ENCODE peak calls at places on chromosomes 2 and 18, in eight cellular contexts. W is mesendoderm, D is IMR-90, J is glomerular endothelial cell, Z is esophagus squamous epithelium, P is foreskin fibroblast, I is AG10803, L is T follicular helper cell. G is an unnamed sample.

GRCh38 chr18:8688428-8688827 is 16.9 kb upstream of the MTCL1 start:
- DNase-seq in L (no peak), Z (no peak), P (no peak), I (no peak), D (no peak), W (no peak), J (no peak), G (no peak)

GRCh38 chr2:8612734-8613179 is 69.1 kb upstream of the ID2 start:
- DNase-seq in W (no peak), J (no peak), Z (no peak), L (no peak), D (no peak), P (no peak), I (no peak), G (no peak)

GRCh38 chr18:46264255-46264654 is 160.1 kb downstream of the HAUS1 start:
- DNase-seq in I (peak; percentile 34), P (no peak), D (no peak), J (no peak), W (peak; percentile 95), Z (no peak), L (no peak), G (peak; percentile 37)

GRCh38 chr2:187169864-187170263 is 278.2 kb downstream of the CALCRL start:
- DNase-seq in P (no peak), I (no peak), Z (no peak), J (no peak), L (no peak), D (no peak), W (no peak), G (no peak)

GRCh38 chr2:164073053-164073757 is 337.4 kb upstream of the FIGN start:
- DNase-seq in L (no peak), P (no peak), Z (no peak), J (no peak), W (no peak), I (peak; percentile 43), D (no peak), G (no peak)

GRCh38 chr2:111975053-111975552 is 76.7 kb downstream of the MERTK start:
- DNase-seq in W (peak; percentile 32), P (peak; percentile 94), Z (no peak), J (peak; percentile 99), L (no peak), I (peak; percentile 63), D (peak; percentile 95), G (no peak)

GRCh38 chr2:161141033-161141432 is 19.2 kb upstream of the TANK start:
- DNase-seq in Z (no peak), J (no peak), I (no peak), L (no peak), W (no peak), D (no peak), P (no peak), G (no peak)

GRCh38 chr2:85732467-85733120 is 21.2 kb upstream of the ATOH8 start:
- DNase-seq in J (no peak), L (no peak), W (no peak), D (no peak), P (no peak), Z (no peak), I (peak; percentile 53), G (no peak)

G was measured in H7.